ENCODE peak calls at places on chromosome X, in seven cellular contexts. X is HS-5; J is kidney glomerular epithelial cell; L is activated effector memory CD4-positive, alpha-beta T cell treated with Interleukin-2 at 50 U/mL for 16 hours; S is sigmoid colon; Z is head of caudate nucleus; G is mesendoderm. U is an unnamed sample.

GRCh38 chrX:40423299-40423698 is 157.5 kb upstream of the ATP6AP2 start:
- DNase-seq in X (no peak), J (no peak), L (no peak), S (no peak), Z (peak; percentile 50), G (no peak), U (no peak)

GRCh38 chrX:135688137-135688536 is 25.3 kb upstream of the CT45A1 start:
- DNase-seq in X (no peak), J (no peak), L (no peak), S (no peak), Z (no peak), G (no peak), U (peak; percentile 54)

GRCh38 chrX:31036895-31037294 is 34.9 kb downstream of the FTHL17 start:
- DNase-seq in X (peak; percentile 16), J (no peak), L (no peak), S (no peak), Z (peak; percentile 16), G (peak; percentile 65), U (no peak)

GRCh38 chrX:20309796-20310195 is 43.1 kb upstream of the RPS6KA3 start:
- DNase-seq in X (no peak), J (no peak), L (no peak), S (no peak), Z (no peak), G (no peak), U (no peak)

GRCh38 chrX:20116575-20117240 is at the start of gene MAP7D2:
- DNase-seq in X (no peak), J (no peak), L (no peak), S (no peak), Z (peak; percentile 12), G (peak; percentile 2), U (no peak)

GRCh38 chrX:147953976-147954375 is 27.2 kb upstream of the FMR1NB start:
- DNase-seq in X (no peak), J (no peak), L (no peak), S (no peak), Z (no peak), G (no peak), U (peak; percentile 56)

GRCh38 chrX:73581002-73581628 is 18.1 kb downstream of the CHIC1 start:
- DNase-seq in X (no peak), J (peak; percentile 29), L (no peak), S (no peak), Z (no peak), G (no peak), U (no peak)

GRCh38 chrX:48919947-48920712 is 1.3 kb upstream of the PIM2 start:
- DNase-seq in X (no peak), J (no peak), L (no peak), S (no peak), Z (no peak), G (no peak), U (no peak)

GRCh38 chrX:21004835-21005234 is 369.4 kb upstream of the CNKSR2 start:
- DNase-seq in X (peak; percentile 24), J (peak; percentile 1), L (no peak), S (no peak), Z (no peak), G (no peak), U (no peak)

GRCh38 chrX:133265331-133265730 is 47.2 kb upstream of the TFDP3 start:
- DNase-seq in X (no peak), J (peak; percentile 6), L (no peak), S (no peak), Z (no peak), G (peak; percentile 94), U (no peak)

GRCh38 chrX:49106930-49107329 is 16.6 kb downstream of the GPKOW start:
- DNase-seq in X (no peak), J (peak; percentile 29), L (no peak), S (no peak), Z (peak; percentile 35), G (peak; percentile 33), U (no peak)

GRCh38 chrX:150854856-150855255 is 43.6 kb downstream of the CD99L2 start:
- DNase-seq in X (no peak), J (no peak), L (no peak), S (no peak), Z (no peak), G (no peak), U (no peak)

GRCh38 chrX:121000589-121000988 is 15.0 kb upstream of the CT47A1 start:
- DNase-seq in X (no peak), J (no peak), L (no peak), S (no peak), Z (no peak), G (peak; percentile 36), U (no peak)

GRCh38 chrX:39654183-39654925 is 443.4 kb downstream of the BCOR start:
- DNase-seq in X (no peak), J (no peak), L (no peak), S (no peak), Z (no peak), G (no peak), U (no peak)

GRCh38 chrX:43176686-43177085 is 398.7 kb upstream of the PPP1R2C start:
- DNase-seq in X (no peak), J (no peak), L (no peak), S (no peak), Z (no peak), G (no peak), U (no peak)

GRCh38 chrX:70001269-70001668 is 48.5 kb downstream of the AWAT2 start:
- DNase-seq in X (no peak), J (no peak), L (no peak), S (no peak), Z (no peak), G (no peak), U (no peak)

U was measured in spleen.